ENCODE peak calls at places on chromosomes 3 and 15, in nine cellular contexts. H, L, V, B, I, P, W, M and S are unnamed samples.

GRCh38 chr3:46097691-46098241 is 70.5 kb upstream of the XCR1 start:
- DNase-seq in M (no peak), W (peak), V (no peak), I (peak), H (no peak), L (no peak), P (no peak), B (no peak), S (no peak)

GRCh38 chr3:151827816-151828215 is 13.9 kb downstream of the AADAC start:
- DNase-seq in P (no peak), B (no peak), H (no peak), V (no peak), L (no peak), W (no peak), M (no peak), I (no peak), S (no peak)

GRCh38 chr15:40312370-40313158 is 4.8 kb upstream of the PLCB2 start:
- DNase-seq in I (no peak), L (no peak), B (no peak), H (no peak), M (no peak), V (no peak), W (no peak), P (no peak), S (no peak)

GRCh38 chr3:23654571-23654970 is 151.2 kb upstream of the UBE2E1 start:
- DNase-seq in V (no peak), I (no peak), H (no peak), W (no peak), L (no peak), B (no peak), M (no peak), P (no peak), S (no peak)

GRCh38 chr3:186614597-186615483 is 2.0 kb downstream of the AHSG start:
- DNase-seq in M (no peak), H (peak), L (peak), V (peak), I (peak), B (peak), P (peak), W (peak), S (peak)

GRCh38 chr3:10142707-10143560 is 1.4 kb downstream of the VHL start:
- DNase-seq in B (peak), H (peak), L (no peak), P (peak), V (no peak), M (no peak), I (no peak), W (no peak), S (peak)

GRCh38 chr3:172259191-172259590 is 189.1 kb downstream of the GHSR start:
- DNase-seq in H (no peak), I (peak), L (no peak), W (no peak), M (no peak), P (no peak), V (no peak), B (no peak), S (no peak)

GRCh38 chr15:68365140-68365745 is 66.7 kb downstream of the ITGA11 start:
- DNase-seq in B (no peak), L (no peak), V (no peak), W (no peak), P (no peak), M (no peak), H (no peak), I (no peak), S (no peak)

GRCh38 chr15:88303455-88303854 is 46.9 kb upstream of the NTRK3 start:
- DNase-seq in I (no peak), B (no peak), W (no peak), L (no peak), M (no peak), V (no peak), H (no peak), P (no peak), S (no peak)

GRCh38 chr3:181952221-181952620 is 240.5 kb downstream of the SOX2 start:
- DNase-seq in P (no peak), I (peak), B (no peak), H (no peak), L (no peak), M (no peak), V (no peak), W (no peak), S (no peak)

GRCh38 chr3:80010021-80010420 is 242.2 kb upstream of the ROBO1 start:
- DNase-seq in M (no peak), P (no peak), B (no peak), W (no peak), V (no peak), H (no peak), I (no peak), L (no peak), S (no peak)

GRCh38 chr3:59756930-59757329 is 707.1 kb upstream of the CFAP20DC start:
- DNase-seq in H (no peak), V (no peak), L (no peak), W (no peak), I (no peak), P (no peak), B (no peak), M (no peak), S (no peak)

GRCh38 chr3:128945041-128945877 is 48.6 kb downstream of the CFAP92 start:
- DNase-seq in H (no peak), M (no peak), L (no peak), W (no peak), I (no peak), B (no peak), P (no peak), V (no peak), S (no peak)

GRCh38 chr3:172815857-172816256 is 65.3 kb downstream of the ECT2 start:
- DNase-seq in B (no peak), H (no peak), L (no peak), W (no peak), P (no peak), M (no peak), V (no peak), I (no peak), S (no peak)

GRCh38 chr15:90029024-90029423 is 27.9 kb downstream of the ZNF710 start:
- DNase-seq in W (no peak), P (no peak), M (no peak), L (no peak), I (no peak), B (no peak), H (no peak), V (no peak), S (peak)

GRCh38 chr15:70473623-70474366 is 289.6 kb downstream of the UACA start:
- DNase-seq in M (no peak), B (no peak), P (no peak), I (no peak), W (no peak), L (no peak), H (no peak), V (no peak), S (no peak)

GRCh38 chr3:69541823-69542264 is 156.0 kb upstream of the FRMD4B start:
- DNase-seq in M (no peak), H (peak), B (no peak), P (peak), V (no peak), W (peak), L (no peak), I (peak), S (no peak)

GRCh38 chr3:156498307-156498706 is 56.6 kb downstream of the SSR3 start:
- DNase-seq in L (no peak), H (no peak), B (no peak), I (no peak), V (no peak), W (no peak), M (no peak), P (no peak), S (no peak)

GRCh38 chr15:62459875-62460274 is 294.8 kb upstream of the C2CD4B start:
- DNase-seq in M (no peak), L (no peak), B (no peak), I (no peak), W (no peak), V (no peak), H (no peak), P (no peak), S (no peak)

GRCh38 chr3:133825969-133826727 is 20.5 kb downstream of the SRPRB start:
- DNase-seq in P (no peak), W (no peak), I (no peak), H (no peak), M (no peak), L (no peak), B (no peak), V (no peak), S (no peak)

GRCh38 chr3:127673191-127674098 is 693 bp downstream of the ABTB1 start:
- DNase-seq in P (peak), W (peak), L (peak), I (peak), H (peak), B (no peak), V (peak), M (no peak), S (peak)

GRCh38 chr3:177053107-177053506 is 144.2 kb downstream of the TBL1XR1 start:
- DNase-seq in W (no peak), H (no peak), L (no peak), M (no peak), P (no peak), B (no peak), I (no peak), V (no peak), S (no peak)

GRCh38 chr3:185764168-185764988 is 60.5 kb downstream of the IGF2BP2 start:
- DNase-seq in W (no peak), M (no peak), H (no peak), L (no peak), P (no peak), V (no peak), B (no peak), I (no peak), S (no peak)

GRCh38 chr3:157590273-157590672 is 87.1 kb upstream of the VEPH1 start:
- DNase-seq in I (no peak), B (no peak), W (no peak), H (no peak), M (no peak), P (no peak), V (no peak), L (no peak), S (no peak)

GRCh38 chr3:56725175-56725574 is 42.1 kb upstream of the TASOR start:
- DNase-seq in I (peak), H (no peak), B (no peak), L (peak), V (peak), W (peak), P (no peak), M (no peak), S (no peak)

GRCh38 chr15:40743921-40744809 is 10.9 kb downstream of the RMDN3 start:
- DNase-seq in H (no peak), W (peak), V (peak), P (no peak), M (no peak), I (peak), B (no peak), L (peak), S (no peak)

GRCh38 chr15:55389276-55389631 is 18.9 kb downstream of the CCPG1 start:
- DNase-seq in P (no peak), B (no peak), H (no peak), W (no peak), I (peak), V (no peak), M (no peak), L (no peak), S (no peak)

GRCh38 chr15:90836296-90836871 is 32.0 kb upstream of the FURIN start:
- DNase-seq in H (no peak), V (no peak), L (no peak), I (peak), W (no peak), P (no peak), M (no peak), B (no peak), S (no peak)

GRCh38 chr15:25410649-25411048 is 28.2 kb downstream of the UBE3A start:
- DNase-seq in H (no peak), M (no peak), W (peak), I (no peak), P (no peak), B (no peak), V (no peak), L (no peak), S (no peak)

GRCh38 chr3:140207541-140207940 is 272.6 kb downstream of the CLSTN2 start:
- DNase-seq in B (peak), V (no peak), H (no peak), L (no peak), I (no peak), W (no peak), P (no peak), M (no peak), S (no peak)

GRCh38 chr3:165503346-165503745 is 307.2 kb upstream of the SLITRK3 start:
- DNase-seq in W (no peak), B (no peak), P (no peak), L (no peak), M (no peak), V (no peak), I (no peak), H (no peak), S (no peak)

GRCh38 chr3:933311-933710 is 159.5 kb upstream of the CNTN6 start:
- DNase-seq in I (no peak), B (no peak), L (no peak), V (no peak), P (no peak), H (no peak), M (no peak), W (no peak), S (no peak)

GRCh38 chr3:186315581-186316354 is 46.3 kb downstream of the DGKG start:
- DNase-seq in L (no peak), I (peak), H (no peak), W (no peak), P (no peak), M (no peak), B (no peak), V (no peak), S (no peak)

GRCh38 chr15:70247281-70247680 is 149.6 kb upstream of the TLE3 start:
- DNase-seq in L (no peak), H (no peak), W (no peak), P (no peak), V (no peak), B (no peak), I (no peak), M (no peak), S (no peak)